ENCODE peak calls at places on chromosomes 6 and 20, in five cellular contexts. M is K562, S is A549, G is WTC11, X is HepG2. H is an unnamed sample.
A peak's percentile ranks its signal among the peaks of the same experiment; 100 is the strongest.

GRCh38 chr6:67736161-67736560 is 898.9 kb upstream of the ADGRB3 start:
- DNase-seq in S (no peak), M (no peak), G (no peak), X (no peak), H (no peak)

GRCh38 chr20:53736757-53737403 is 143.2 kb upstream of the ZNF217 start:
- DNase-seq in M (no peak), S (no peak), X (no peak), G (no peak), H (peak; percentile 79)

GRCh38 chr6:157143171-157143884 is 180.0 kb downstream of the TMEM242 start:
- DNase-seq in X (no peak), G (no peak), S (no peak), M (no peak), H (no peak)

GRCh38 chr20:43842126-43843020 is 72.3 kb upstream of the TOX2 start:
- DNase-seq in S (no peak), M (no peak), X (no peak), G (no peak), H (no peak)

GRCh38 chr6:19472850-19473249 is 364.3 kb upstream of the ID4 start:
- DNase-seq in X (no peak), S (no peak), G (peak; percentile 66), M (peak; percentile 24), H (no peak)

GRCh38 chr6:125524356-125524755 is 222.6 kb upstream of the HDDC2 start:
- DNase-seq in S (no peak), X (no peak), M (no peak), G (no peak), H (no peak)

GRCh38 chr6:132483779-132484679 is 28.9 kb downstream of the STX7 start:
- DNase-seq in X (peak; percentile 75), G (no peak), M (peak; percentile 66), S (peak; percentile 36), H (peak; percentile 37)

GRCh38 chr6:87407531-87407895 is 259 bp upstream of the CFAP206 start:
- DNase-seq in M (no peak), X (no peak), S (peak; percentile 25), G (no peak), H (no peak)

GRCh38 chr20:37236462-37236861 is 25.2 kb downstream of the GHRH start:
- DNase-seq in G (no peak), S (no peak), M (no peak), X (no peak), H (no peak)

GRCh38 chr20:848218-848617 is 14.7 kb downstream of the FAM110A start:
- DNase-seq in X (no peak), M (no peak), G (no peak), S (no peak), H (no peak)

GRCh38 chr6:42702200-42702599 is 20.2 kb downstream of the PRPH2 start:
- DNase-seq in G (no peak), X (peak; percentile 27), M (peak; percentile 21), S (no peak), H (no peak)

GRCh38 chr20:41900292-41900691 is 282.1 kb upstream of the CHD6 start:
- DNase-seq in M (no peak), X (no peak), S (no peak), G (no peak), H (no peak)

GRCh38 chr6:37650071-37650481 is 47.6 kb downstream of the MDGA1 start:
- DNase-seq in G (peak; percentile 82), S (no peak), M (peak; percentile 32), X (peak; percentile 46), H (no peak)

GRCh38 chr6:138493413-138493812 is 5.9 kb downstream of the NHSL1 start:
- DNase-seq in M (no peak), X (no peak), S (no peak), G (peak; percentile 25), H (no peak)

GRCh38 chr6:149761438-149761837 is 11.9 kb downstream of the PCMT1 start:
- DNase-seq in X (no peak), G (no peak), M (no peak), S (no peak), H (no peak)

GRCh38 chr6:31399589-31400466 is 3.6 kb upstream of the MICA start:
- DNase-seq in G (peak; percentile 76), S (peak; percentile 76), M (peak; percentile 80), X (peak; percentile 84), H (no peak)

DNA sequence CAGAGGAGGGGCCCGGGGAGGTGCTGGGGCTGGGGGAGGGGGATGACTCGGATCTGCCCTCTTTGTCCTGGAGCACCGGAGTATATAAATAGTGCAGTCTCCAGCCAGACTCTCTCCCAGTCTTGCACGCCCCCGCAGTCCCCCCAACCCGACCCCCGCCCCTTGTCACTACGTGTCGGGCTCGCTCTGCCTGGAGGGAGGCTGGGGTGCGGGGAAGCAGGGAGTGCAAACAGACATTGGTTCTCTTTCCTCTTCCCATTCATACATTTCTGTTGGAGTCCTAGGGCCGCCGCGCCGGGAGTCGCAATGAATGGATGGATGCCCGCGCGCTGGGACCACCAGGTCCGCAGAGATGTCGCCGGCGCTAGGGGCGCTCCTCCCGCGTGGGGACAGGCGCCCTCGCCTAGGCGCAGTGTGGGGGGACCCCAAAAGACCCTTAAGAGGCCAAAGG is 179.3 kb downstream of the TBXT start:
- DNase-seq in S (no peak), M (no peak), X (no peak), G (peak; percentile 56), H (no peak)
- TF ChIP-seq ESRRA in S (no peak), M (no peak), X (no peak), G (no peak), H (no peak)

GRCh38 chr6:73652637-73653570 is 888 bp downstream of the SLC17A5 start:
- DNase-seq in X (peak; percentile 80), S (peak; percentile 79), M (peak; percentile 78), G (peak; percentile 62), H (peak; percentile 61)
- TF ChIP-seq ESRRA in X (no peak), S (no peak), M (no peak), G (no peak), H (no peak)

DNA sequence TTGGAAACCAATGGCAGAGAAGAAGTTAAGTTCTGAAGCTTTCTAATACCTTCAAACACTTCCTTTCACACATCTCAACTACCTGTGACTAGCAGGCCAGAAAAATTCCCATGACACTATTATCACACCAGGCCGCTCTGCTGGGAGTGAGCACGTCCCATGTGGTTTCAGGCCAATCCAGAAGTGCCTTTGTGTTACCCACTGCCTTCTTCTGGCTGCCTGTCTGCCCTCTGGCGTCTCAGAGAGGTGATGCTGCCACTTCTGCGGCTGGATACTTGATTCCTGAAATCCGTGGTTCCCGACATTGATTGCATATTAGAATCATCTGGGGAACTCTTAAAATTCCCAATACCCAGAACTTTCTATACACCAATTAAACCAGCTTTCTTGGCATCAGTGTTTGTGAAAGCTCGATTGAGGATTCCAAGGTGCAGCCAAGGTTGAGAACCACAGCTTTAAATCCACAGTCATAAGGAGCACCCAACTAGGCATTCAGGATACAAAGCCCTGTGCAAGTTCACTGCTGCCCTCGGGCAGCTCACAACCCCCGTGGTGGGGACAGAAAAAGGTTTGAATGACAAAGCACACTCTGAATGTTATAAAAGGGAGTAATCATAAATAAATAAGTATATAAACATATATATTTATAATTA is 65.6 kb downstream of the STMND1 start:
- DNase-seq in M (peak; percentile 13), G (peak; percentile 66), X (peak; percentile 67), S (peak; percentile 52), H (no peak)
- TF ChIP-seq ESRRA in M (no peak), G (no peak), X (no peak), S (no peak), H (no peak)

GRCh38 chr6:12288211-12288618 is 1.9 kb upstream of the EDN1 start:
- DNase-seq in S (no peak), M (no peak), G (no peak), X (no peak), H (no peak)
- TF ChIP-seq ESRRA in S (no peak), M (no peak), G (no peak), X (no peak), H (no peak)

H was measured in GM12878.